ENCODE peak calls at places on chromosomes 11 and 22, in six cellular contexts. O is brain microvascular endothelial cell, U is sigmoid colon, G is kidney, Z is HFF-Myc, Y is PC-3. N is an unnamed sample.

GRCh38 chr22:43292633-43293025 is 50.5 kb downstream of the SCUBE1 start:
- DNase-seq in Y (no peak), G (no peak), O (no peak), U (no peak), Z (no peak), N (no peak)

GRCh38 chr22:35950262-35950661 is 78.4 kb downstream of the RBFOX2 start:
- DNase-seq in U (no peak), Y (no peak), Z (no peak), O (no peak), G (no peak), N (no peak)

GRCh38 chr22:32801436-32802290 is at the start of gene TIMP3:
- DNase-seq in U (peak), Y (no peak), G (peak), O (peak), Z (peak), N (peak)

GRCh38 chr11:59801981-59802638 is 8.5 kb downstream of the MRPL16 start:
- DNase-seq in O (peak), Y (peak), Z (no peak), G (no peak), U (no peak), N (peak)

GRCh38 chr22:36741204-36741793 is 34.6 kb downstream of the IFT27 start:
- DNase-seq in Z (no peak), U (peak), G (no peak), Y (no peak), O (peak), N (no peak)

GRCh38 chr11:111957663-111958415 is 20.7 kb downstream of the DIXDC1 start:
- DNase-seq in U (no peak), Y (no peak), G (peak), O (no peak), Z (no peak), N (no peak)

GRCh38 chr22:27416553-27417427 is 384.8 kb downstream of the MN1 start:
- DNase-seq in O (peak), Y (peak), U (no peak), G (no peak), Z (peak), N (peak)

GRCh38 chr11:130408901-130409300 is 19.5 kb downstream of the ADAMTS8 start:
- DNase-seq in Z (no peak), O (no peak), Y (no peak), G (no peak), U (no peak), N (no peak)

GRCh38 chr22:31897842-31898241 is 46.5 kb upstream of the YWHAH start:
- DNase-seq in Y (no peak), U (no peak), Z (no peak), G (no peak), O (no peak), N (peak)

GRCh38 chr11:128361451-128362020 is 225.8 kb downstream of the ETS1 start:
- DNase-seq in O (peak), G (no peak), Z (no peak), Y (peak), U (no peak), N (no peak)

GRCh38 chr11:102950622-102951081 is 4.9 kb downstream of the MMP13 start:
- DNase-seq in Y (peak), U (no peak), G (no peak), Z (no peak), O (no peak), N (peak)

GRCh38 chr22:26748845-26749244 is 91.5 kb downstream of the MIAT start:
- DNase-seq in U (no peak), G (no peak), O (no peak), Y (no peak), Z (no peak), N (no peak)

GRCh38 chr11:71369411-71369810 is 78.8 kb downstream of the DHCR7 start:
- DNase-seq in Y (no peak), Z (no peak), O (no peak), U (no peak), G (no peak), N (no peak)

GRCh38 chr11:76322593-76323341 is 58.2 kb downstream of the THAP12 start:
- DNase-seq in O (no peak), U (no peak), G (peak), Y (no peak), Z (no peak), N (no peak)

GRCh38 chr11:61963282-61964057 is 4.0 kb downstream of the FTH1 start:
- DNase-seq in U (peak), O (no peak), Z (no peak), G (peak), Y (peak), N (peak)

GRCh38 chr11:111565111-111565720 is 24.7 kb downstream of the LAYN start:
- DNase-seq in Y (peak), U (peak), O (peak), Z (peak), G (no peak), N (peak)

GRCh38 chr11:116578971-116579687 is 193.7 kb downstream of the BUD13 start:
- DNase-seq in Z (no peak), G (peak), Y (no peak), O (no peak), U (no peak), N (no peak)

GRCh38 chr11:131739243-131739882 is 368.9 kb downstream of the NTM start:
- DNase-seq in O (no peak), U (no peak), G (no peak), Y (no peak), Z (no peak), N (no peak)

GRCh38 chr11:61709572-61709971 is 29.4 kb downstream of the DAGLA start:
- DNase-seq in Y (no peak), G (no peak), U (no peak), Z (no peak), O (no peak), N (no peak)

GRCh38 chr11:114367244-114367957 is 32.9 kb downstream of the C11orf71 start:
- DNase-seq in Z (no peak), Y (peak), U (no peak), G (no peak), O (no peak), N (no peak)

GRCh38 chr22:44185237-44186120 is 4.8 kb downstream of the PARVG start:
- DNase-seq in O (no peak), G (peak), Y (no peak), Z (no peak), U (peak), N (no peak)

GRCh38 chr11:64113462-64113780 is 52.5 kb downstream of the MACROD1 start:
- DNase-seq in O (no peak), Y (no peak), U (no peak), Z (no peak), G (no peak), N (no peak)

GRCh38 chr11:30879322-30880020 is 293.3 kb upstream of the MPPED2 start:
- DNase-seq in Z (no peak), O (no peak), Y (no peak), U (no peak), G (no peak), N (no peak)

GRCh38 chr11:119891392-119891791 is 162.4 kb upstream of the NECTIN1 start:
- DNase-seq in Z (no peak), O (no peak), Y (no peak), G (no peak), U (no peak), N (no peak)

GRCh38 chr11:104094576-104094975 is 58.1 kb downstream of the DDI1 start:
- DNase-seq in G (no peak), Y (no peak), O (no peak), U (no peak), Z (no peak), N (peak)

GRCh38 chr11:74702383-74703007 is 28.7 kb downstream of the CHRDL2 start:
- DNase-seq in O (peak), Z (peak), G (no peak), Y (peak), U (peak), N (peak)

GRCh38 chr11:74288161-74288560 is 23.3 kb downstream of the P4HA3 start:
- DNase-seq in Y (peak), G (no peak), O (peak), Z (peak), U (no peak), N (peak)

GRCh38 chr11:9664276-9665171 is 647 bp downstream of the SWAP70 start:
- DNase-seq in Z (no peak), G (peak), Y (peak), U (peak), O (peak), N (peak)

GRCh38 chr11:47177229-47177845 is 658 bp upstream of the ARFGAP2 start:
- DNase-seq in Z (no peak), O (peak), U (peak), Y (peak), G (no peak), N (peak)
- TF ChIP-seq CTCF in Z (peak), O (peak), U (peak), Y (peak), G (peak), N (peak)

GRCh38 chr11:122709042-122709760 is 53.7 kb downstream of the UBASH3B start:
- DNase-seq in Z (no peak), G (no peak), U (no peak), O (peak), Y (peak), N (peak)
- H3K4me3 ChIP-seq in Z (no peak), G (no peak), U (no peak), O (no peak), Y (no peak), N (no peak)

GRCh38 chr22:41480397-41480735 is 11.4 kb downstream of the ACO2 start:
- DNase-seq in G (no peak), Y (no peak), U (no peak), O (peak), Z (peak), N (peak)

GRCh38 chr22:41481131-41481830 is 12.4 kb downstream of the ACO2 start:
- DNase-seq in U (no peak), G (peak), Z (no peak), Y (peak), O (peak), N (peak)

GRCh38 chr22:41482319-41482935 is 13.5 kb downstream of the ACO2 start:
- DNase-seq in U (no peak), G (no peak), Y (no peak), Z (peak), O (peak), N (no peak)

GRCh38 chr22:41479671-41480396 is 10.9 kb downstream of the ACO2 start:
- DNase-seq in U (no peak), Z (no peak), O (peak), G (no peak), Y (no peak), N (peak)

DNA sequence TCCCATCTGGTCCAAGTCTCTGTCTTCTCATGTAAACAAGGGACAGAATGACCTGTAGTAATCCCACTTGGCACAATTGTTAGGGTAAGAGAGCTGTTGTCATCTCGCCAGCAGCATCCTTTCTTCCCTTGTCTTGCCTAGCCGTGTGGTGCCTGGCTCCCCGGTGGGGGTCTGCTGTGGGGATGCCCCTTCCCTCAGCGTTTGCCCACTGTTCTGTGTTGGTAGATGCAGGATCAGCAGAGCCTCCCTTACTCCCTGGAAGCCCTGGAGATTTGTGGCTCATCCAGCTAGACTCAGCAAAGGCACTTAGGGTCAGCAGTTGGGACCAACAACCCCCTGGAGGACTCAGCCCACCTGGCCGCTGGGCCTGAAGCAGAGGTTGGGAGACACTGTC is 13.0 kb downstream of the ACO2 start:
- DNase-seq in Z (no peak), U (no peak), O (no peak), G (no peak), Y (no peak), N (no peak)
- TF ChIP-seq CTCF in Z (no peak), U (no peak), O (no peak), G (no peak), Y (no peak), N (no peak)

DNA sequence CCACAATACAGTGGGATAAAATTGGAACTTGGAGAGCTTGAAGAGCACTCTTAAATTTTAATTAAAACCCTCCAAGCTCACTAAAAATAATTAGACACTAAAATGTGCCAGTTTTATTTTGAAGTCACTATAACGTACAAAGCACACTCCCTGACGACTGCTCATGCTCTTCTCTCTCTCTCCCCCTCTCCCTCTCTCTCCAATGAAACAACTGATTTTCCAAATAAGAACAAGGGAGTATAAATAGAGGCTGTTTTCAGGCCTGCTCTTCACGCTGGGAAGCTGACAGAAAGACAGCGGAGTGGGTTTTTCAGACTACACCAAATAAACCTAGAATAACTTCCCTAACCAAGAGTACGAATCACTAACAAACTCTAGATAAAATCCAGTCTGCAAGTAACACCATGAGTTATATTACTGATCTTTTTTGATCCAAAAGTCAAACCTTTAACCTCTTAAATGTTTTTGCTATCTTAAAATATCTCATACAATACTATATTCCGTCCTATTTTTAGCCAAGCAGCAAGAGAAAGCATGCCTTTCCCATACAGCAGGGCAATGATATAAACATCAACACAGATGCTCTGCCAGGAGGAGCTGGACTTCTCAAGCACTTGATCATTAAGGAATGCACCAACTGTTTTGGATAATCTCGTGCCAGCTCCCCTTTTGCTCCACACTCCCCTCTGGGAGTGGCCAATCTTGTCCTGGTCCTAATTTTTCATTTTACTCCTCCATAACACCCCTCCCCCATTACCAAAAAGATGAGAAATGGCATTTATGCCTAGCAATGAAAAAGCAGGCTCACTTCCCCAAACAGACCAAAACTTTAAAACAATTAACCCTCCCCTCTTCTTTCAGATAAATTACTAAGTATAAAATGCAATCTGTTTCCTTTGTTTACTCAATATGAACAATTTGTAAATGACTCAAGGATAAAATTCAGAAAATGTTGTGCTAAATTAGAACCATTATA is 116.9 kb downstream of the SOX6 start:
- DNase-seq in O (no peak), Z (no peak), U (no peak), Y (no peak), G (no peak), N (no peak)
- H3K4me3 ChIP-seq in O (no peak), Z (no peak), U (no peak), Y (no peak), G (no peak), N (no peak)

GRCh38 chr11:96091476-96091875 is 167.6 kb upstream of the MTMR2 start:
- DNase-seq in O (no peak), Y (peak), G (no peak), U (no peak), Z (no peak), N (no peak)
- TF ChIP-seq CTCF in O (peak), Y (peak), G (no peak), U (no peak), Z (peak), N (no peak)

DNA sequence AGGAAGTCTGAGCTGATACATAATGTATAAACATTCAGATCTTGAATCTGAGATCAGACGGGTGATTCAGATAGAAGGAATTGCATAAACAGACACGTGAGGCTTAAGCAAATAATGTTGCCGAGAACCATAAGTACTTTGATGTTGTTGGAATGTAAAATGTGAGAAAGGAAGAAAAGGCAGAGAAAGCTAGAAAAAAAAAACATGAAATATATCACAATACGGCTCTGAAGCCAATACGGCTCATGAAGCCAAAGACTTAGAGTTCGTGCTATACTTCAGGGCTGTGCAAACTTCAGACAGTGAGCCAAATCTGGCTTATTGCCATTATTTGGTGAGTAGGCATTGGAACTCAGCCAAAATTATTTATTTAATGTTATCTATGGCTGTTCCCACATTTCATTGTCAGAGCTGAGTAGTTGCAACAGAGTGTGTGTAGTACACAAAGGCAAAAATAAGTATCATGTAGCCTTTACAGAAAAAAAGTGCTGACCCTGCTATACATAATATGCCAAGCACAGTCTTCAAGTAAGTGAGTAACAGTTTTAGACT is 673.3 kb downstream of the CNTN5 start:
- DNase-seq in G (no peak), O (peak), U (no peak), Y (peak), Z (no peak), N (no peak)
- H3K4me3 ChIP-seq in G (no peak), O (peak), U (no peak), Y (peak), Z (no peak), N (no peak)

GRCh38 chr11:92980291-92980690 is 10.8 kb downstream of the MTNR1B start:
- DNase-seq in Y (no peak), Z (no peak), G (no peak), U (no peak), O (no peak), N (no peak)
- TF ChIP-seq CTCF in Y (no peak), Z (no peak), G (no peak), U (no peak), O (no peak), N (no peak)

GRCh38 chr11:58786693-58787092 is 55.0 kb upstream of the GLYAT start:
- DNase-seq in G (no peak), O (no peak), Z (no peak), Y (no peak), U (no peak), N (no peak)

GRCh38 chr11:58784995-58785394 is 53.3 kb upstream of the GLYAT start:
- DNase-seq in Y (no peak), U (no peak), O (no peak), Z (no peak), G (no peak), N (no peak)

GRCh38 chr11:58787903-58788302 is 56.2 kb upstream of the GLYAT start:
- DNase-seq in Y (peak), O (no peak), Z (no peak), G (no peak), U (no peak), N (peak)

GRCh38 chr11:58788355-58789023 is 56.0 kb downstream of the GLYATL2 start:
- DNase-seq in O (peak), U (no peak), G (no peak), Y (peak), Z (peak), N (peak)
- H3K4me3 ChIP-seq in O (no peak), U (no peak), G (no peak), Y (no peak), Z (no peak), N (no peak)

DNA sequence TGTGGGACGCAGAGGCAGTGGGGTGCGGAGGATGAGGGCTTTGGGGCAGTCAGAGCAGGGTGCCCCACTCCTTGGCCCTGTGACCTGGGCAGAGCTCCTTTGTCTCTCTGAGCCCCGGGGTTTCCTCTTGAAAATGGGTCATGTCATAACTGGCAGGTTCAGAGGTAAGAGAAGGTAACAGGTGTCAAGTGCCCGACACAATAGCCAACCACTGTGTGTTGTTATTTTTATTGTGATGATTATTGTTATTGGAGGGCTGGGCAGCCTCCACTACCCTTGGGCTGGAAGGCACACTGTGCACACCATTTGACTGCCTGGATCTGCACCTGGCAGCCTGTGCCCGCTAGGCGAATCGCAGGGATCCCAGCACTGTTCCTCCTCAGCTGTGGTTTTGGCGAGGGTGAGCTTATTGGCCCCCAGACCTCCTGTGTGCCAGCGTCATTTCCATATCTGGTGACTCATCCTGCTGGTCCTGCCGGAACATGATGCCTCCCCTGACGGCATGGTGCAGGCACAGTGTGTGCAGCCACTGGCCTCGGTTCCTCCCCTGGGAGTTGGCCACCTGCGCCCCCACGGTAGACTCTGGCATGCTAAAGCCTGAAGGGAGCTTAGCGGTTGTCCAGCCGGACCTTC is 15.4 kb upstream of the SOX10 start:
- DNase-seq in Y (peak), Z (no peak), G (no peak), U (no peak), O (peak), N (peak)
- TF ChIP-seq CTCF in Y (no peak), Z (no peak), G (no peak), U (no peak), O (no peak), N (no peak)

DNA sequence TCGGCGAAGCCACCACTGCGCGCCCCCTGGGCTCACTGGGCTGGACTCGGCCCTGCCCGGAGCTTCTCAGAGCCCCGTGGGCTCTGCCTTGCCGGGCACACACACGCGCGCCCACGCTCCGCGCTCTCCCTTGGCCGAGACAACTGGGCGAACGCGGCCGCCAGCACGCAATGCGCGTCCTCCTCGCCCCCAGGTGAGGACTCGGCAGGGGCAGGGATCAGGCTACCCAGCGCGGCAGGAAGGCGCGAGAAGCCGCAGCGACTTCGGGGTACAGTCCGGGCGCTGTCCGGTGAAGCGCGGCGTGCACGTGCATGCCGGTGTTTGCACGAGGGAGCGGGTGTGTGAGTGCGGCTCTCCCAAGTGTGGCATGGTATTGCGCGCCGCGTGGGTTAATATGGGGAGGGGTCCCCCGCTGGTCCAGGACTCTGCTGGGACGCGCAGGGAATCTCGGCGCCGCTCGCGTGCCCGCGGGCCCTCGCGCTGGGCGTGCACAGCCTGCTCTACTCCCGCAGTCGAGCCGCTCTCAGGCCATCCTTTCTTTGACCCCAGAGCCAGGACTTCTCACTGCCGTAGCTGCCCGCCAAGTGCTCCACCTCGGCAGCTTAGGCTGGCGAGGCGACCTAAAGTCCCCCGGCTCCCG is 5.5 kb downstream of the WNT7B start:
- DNase-seq in Y (no peak), G (no peak), U (no peak), O (no peak), Z (no peak), N (no peak)
- H3K4me3 ChIP-seq in Y (no peak), G (peak), U (peak), O (peak), Z (peak), N (peak)

N was measured in foreskin fibroblast.